ENCODE peak calls at places on chromosome 14, in six cellular contexts. P is CD4-positive, alpha-beta T cell; H is pancreas; L is fibroblast of the aortic adventitia; D is WERI-Rb-1; Y is stomach. Q is an unnamed sample.

GRCh38 chr14:67622675-67623074 is 3.0 kb downstream of the ARG2 start:
- DNase-seq in H (no peak), L (peak), Y (no peak), D (no peak), P (no peak), Q (no peak)

GRCh38 chr14:99118046-99118721 is 153.8 kb downstream of the BCL11B start:
- DNase-seq in L (no peak), Y (peak), H (no peak), P (no peak), D (no peak), Q (no peak)

GRCh38 chr14:44404021-44404420 is 103.1 kb downstream of the FSCB start:
- DNase-seq in D (no peak), L (peak), Y (no peak), P (no peak), H (no peak), Q (no peak)

GRCh38 chr14:52219488-52220084 is 47.9 kb upstream of the PTGDR start:
- DNase-seq in D (no peak), H (no peak), L (peak), Y (no peak), P (no peak), Q (no peak)

GRCh38 chr14:96581026-96581425 is 78.8 kb downstream of the PAPOLA start:
- DNase-seq in L (no peak), H (no peak), D (no peak), P (no peak), Y (no peak), Q (no peak)

GRCh38 chr14:85319998-85320397 is 209.9 kb upstream of the FLRT2 start:
- DNase-seq in P (no peak), H (no peak), Y (no peak), D (no peak), L (peak), Q (no peak)

GRCh38 chr14:75972729-75973480 is 8.9 kb downstream of the TGFB3 start:
- DNase-seq in P (no peak), H (no peak), Y (no peak), D (peak), L (no peak), Q (no peak)

GRCh38 chr14:81435578-81436295 is 35.6 kb upstream of the STON2 start:
- DNase-seq in P (no peak), Y (peak), L (peak), D (peak), H (peak), Q (peak)

GRCh38 chr14:99189201-99189801 is 82.7 kb downstream of the BCL11B start:
- DNase-seq in Y (no peak), D (no peak), P (no peak), L (no peak), H (no peak), Q (no peak)

GRCh38 chr14:68994056-68994455 is 15.0 kb upstream of the ACTN1 start:
- DNase-seq in P (no peak), L (no peak), Y (no peak), D (no peak), H (no peak), Q (no peak)

GRCh38 chr14:68998062-68998461 is 19.0 kb upstream of the ACTN1 start:
- DNase-seq in L (no peak), D (no peak), P (no peak), Y (no peak), H (no peak), Q (no peak)

GRCh38 chr14:69001375-69001774 is 22.3 kb upstream of the ACTN1 start:
- DNase-seq in H (no peak), D (no peak), L (no peak), P (no peak), Y (no peak), Q (no peak)

GRCh38 chr14:68995731-68996130 is 16.6 kb upstream of the ACTN1 start:
- DNase-seq in H (no peak), Y (no peak), D (no peak), L (no peak), P (no peak), Q (no peak)
- TF ChIP-seq CTCF in H (no peak), Y (no peak), D (no peak), L (no peak), P (no peak), Q (no peak)

GRCh38 chr14:37198273-37198598 is 499 bp downstream of the MIPOL1 start:
- DNase-seq in D (no peak), P (no peak), Y (no peak), H (no peak), L (no peak), Q (no peak)
- TF ChIP-seq CTCF in D (no peak), P (no peak), Y (no peak), H (no peak), L (no peak), Q (no peak)

GRCh38 chr14:64298773-64299172 is 4.6 kb upstream of the ESR2 start:
- DNase-seq in P (no peak), L (no peak), H (no peak), Y (no peak), D (no peak), Q (no peak)
- TF ChIP-seq CTCF in P (no peak), L (peak), H (no peak), Y (no peak), D (no peak), Q (no peak)

DNA sequence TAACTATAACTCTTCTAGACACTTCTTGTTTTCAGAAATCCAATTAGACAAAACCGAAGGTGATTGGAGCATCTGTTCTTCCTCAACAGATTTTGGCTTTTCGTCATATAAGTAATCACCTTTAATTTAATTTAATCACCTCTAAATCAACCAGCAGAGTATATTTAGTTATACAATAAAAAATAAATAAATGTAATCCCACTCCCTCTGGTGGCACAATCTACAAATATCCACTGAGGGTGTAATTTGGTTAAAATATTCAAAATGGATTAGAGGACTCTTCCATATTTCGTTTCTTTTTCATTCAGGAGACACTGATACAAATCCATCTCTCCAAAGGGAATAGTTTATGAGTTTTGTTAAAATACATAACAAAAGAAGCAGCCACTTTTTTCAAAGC is 18.3 kb upstream of the SLC35F4 start:
- DNase-seq in D (no peak), P (no peak), Y (no peak), L (peak), H (no peak), Q (no peak)
- TF ChIP-seq CTCF in D (no peak), P (no peak), Y (no peak), L (peak), H (no peak), Q (no peak)

DNA sequence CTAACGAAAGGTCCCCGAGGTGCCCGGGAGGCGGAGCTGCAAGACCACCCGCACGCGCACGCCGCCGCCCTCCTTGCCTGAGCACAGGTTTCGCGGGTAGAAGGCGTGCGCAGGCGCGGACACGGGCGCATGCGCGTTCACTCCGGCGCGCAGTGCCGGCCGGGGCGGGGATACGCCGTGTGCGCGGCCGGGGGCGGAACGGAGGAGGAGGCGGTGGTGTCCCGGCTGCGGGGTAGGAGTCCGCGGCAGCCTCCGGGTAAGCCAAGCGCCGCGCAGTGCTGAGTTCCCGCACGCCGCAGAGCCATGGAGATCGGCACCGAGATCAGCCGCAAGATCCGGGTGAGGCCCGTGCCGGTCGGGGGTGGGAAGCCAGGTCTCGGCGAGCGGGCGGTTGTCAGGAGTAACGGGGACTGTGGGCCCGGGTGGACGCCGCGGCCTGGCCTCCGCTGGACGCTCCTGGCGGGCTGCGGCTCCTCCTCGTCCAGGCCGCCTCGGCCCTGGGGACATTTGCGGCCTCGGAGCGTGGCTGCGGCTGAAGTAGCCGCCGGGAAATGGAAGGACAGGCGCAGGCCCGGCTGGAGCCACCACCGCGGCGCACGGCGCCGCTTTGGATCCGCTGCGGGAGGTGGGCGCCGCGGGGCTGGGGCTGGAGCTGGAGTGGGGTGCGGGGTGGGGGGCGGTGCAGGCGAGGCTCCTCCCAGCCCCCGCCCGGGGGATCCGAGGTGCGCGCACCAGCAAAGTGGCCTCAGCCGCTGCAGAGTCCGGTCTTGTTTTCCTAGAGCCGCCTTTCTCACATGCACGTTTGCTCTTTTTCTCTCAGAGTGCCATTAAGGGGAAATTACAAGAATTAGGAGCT is at the start of gene ZC3H14:
- DNase-seq in H (peak), D (peak), L (peak), Y (peak), P (peak), Q (peak)
- TF ChIP-seq CTCF in H (no peak), D (peak), L (no peak), Y (no peak), P (no peak), Q (no peak)